ENCODE peak calls at places on chromosome 13, in eight cellular contexts. M is uterus, H is prostate gland, P is suprapubic skin, X is tibial nerve, Y is heart left ventricle, V is esophagus squamous epithelium, D is body of pancreas. C is an unnamed sample.
A peak's percentile ranks its signal among the peaks of the same experiment; 100 is the strongest.

GRCh38 chr13:76719955-76720354 is 166.2 kb downstream of the KCTD12 start:
- DNase-seq in V (no peak), D (no peak), M (no peak), Y (no peak), H (no peak), X (no peak), P (no peak), C (no peak)

GRCh38 chr13:98535501-98536357 is 41.2 kb downstream of the STK24 start:
- DNase-seq in X (no peak), Y (no peak), V (no peak), P (no peak), H (no peak), D (no peak), M (no peak), C (no peak)

GRCh38 chr13:19597523-19597922 is 35.9 kb upstream of the MPHOSPH8 start:
- DNase-seq in X (no peak), Y (no peak), V (no peak), P (no peak), D (no peak), H (no peak), M (no peak), C (no peak)

GRCh38 chr13:110524484-110525254 is 36.9 kb downstream of the RAB20 start:
- DNase-seq in Y (peak; percentile 93), M (no peak), X (no peak), H (no peak), P (no peak), V (no peak), D (peak; percentile 56), C (no peak)

GRCh38 chr13:44906758-44907157 is 82.5 kb downstream of the NUFIP1 start:
- DNase-seq in P (no peak), M (peak; percentile 62), X (no peak), Y (no peak), D (peak; percentile 72), H (peak; percentile 63), V (no peak), C (no peak)

GRCh38 chr13:74290324-74290773 is 156.1 kb upstream of the KLF12 start:
- DNase-seq in M (peak; percentile 16), H (peak; percentile 38), D (peak; percentile 66), Y (peak; percentile 24), V (no peak), X (no peak), P (no peak), C (no peak)

GRCh38 chr13:39612023-39612637 is 9.1 kb upstream of the LHFPL6 start:
- DNase-seq in X (peak; percentile 65), D (peak; percentile 83), P (peak; percentile 77), Y (peak; percentile 69), V (no peak), M (peak; percentile 57), H (peak; percentile 81), C (no peak)

GRCh38 chr13:22801402-22802003 is 379.3 kb upstream of the SGCG start:
- DNase-seq in P (no peak), V (no peak), D (no peak), H (no peak), M (no peak), Y (no peak), X (no peak), C (no peak)

GRCh38 chr13:113083402-113084061 is 22.1 kb upstream of the F7 start:
- DNase-seq in D (no peak), Y (peak; percentile 75), P (peak; percentile 79), H (peak; percentile 76), V (no peak), M (no peak), X (peak; percentile 30), C (peak; percentile 48)

GRCh38 chr13:96958286-96958891 is 35.9 kb downstream of the OXGR1 start:
- DNase-seq in H (peak; percentile 11), M (no peak), P (no peak), D (peak; percentile 43), V (no peak), Y (no peak), X (no peak), C (no peak)

GRCh38 chr13:78192721-78193120 is 274.1 kb upstream of the EDNRB start:
- DNase-seq in X (no peak), H (no peak), P (no peak), D (no peak), M (no peak), Y (no peak), V (no peak), C (no peak)

GRCh38 chr13:28297341-28297740 is 159.0 kb downstream of the PAN3 start:
- DNase-seq in V (no peak), M (no peak), P (no peak), X (no peak), H (no peak), D (no peak), Y (no peak), C (no peak)

GRCh38 chr13:36163809-36164308 is 32.7 kb upstream of the DCLK1 start:
- DNase-seq in M (peak; percentile 39), H (no peak), P (no peak), D (peak; percentile 77), X (peak; percentile 88), Y (peak; percentile 75), V (no peak), C (no peak)

GRCh38 chr13:97878421-97879375 is 74.8 kb upstream of the IPO5 start:
- DNase-seq in V (no peak), H (no peak), Y (no peak), P (no peak), D (no peak), X (no peak), M (no peak), C (no peak)

GRCh38 chr13:45521292-45521691 is 56.6 kb downstream of the COG3 start:
- DNase-seq in H (no peak), P (no peak), Y (no peak), M (no peak), D (peak; percentile 46), V (no peak), X (no peak), C (no peak)

GRCh38 chr13:50668882-50669281 is 174.6 kb downstream of the DLEU7 start:
- DNase-seq in V (no peak), P (no peak), Y (no peak), X (no peak), D (no peak), H (no peak), M (no peak), C (no peak)

GRCh38 chr13:59702269-59702668 is 461.5 kb downstream of the DIAPH3 start:
- DNase-seq in H (no peak), X (no peak), V (no peak), P (no peak), Y (no peak), M (no peak), D (no peak), C (no peak)

GRCh38 chr13:93080587-93080986 is 146.0 kb upstream of the GPC6 start:
- DNase-seq in M (no peak), H (peak; percentile 25), Y (no peak), X (no peak), D (no peak), V (no peak), P (no peak), C (no peak)

GRCh38 chr13:42057918-42058530 is 9.6 kb downstream of the DGKH start:
- DNase-seq in V (no peak), P (no peak), H (no peak), Y (no peak), M (no peak), X (no peak), D (no peak), C (no peak)

GRCh38 chr13:77767413-77767812 is 69.9 kb downstream of the SLAIN1 start:
- DNase-seq in D (no peak), Y (no peak), X (no peak), M (no peak), V (no peak), H (no peak), P (no peak), C (no peak)

GRCh38 chr13:62320129-62320724 is 904.6 kb upstream of the PCDH20 start:
- DNase-seq in Y (no peak), H (no peak), M (no peak), D (peak; percentile 8), P (no peak), V (no peak), X (no peak), C (no peak)

GRCh38 chr13:100674363-100674847 is at the start of gene TMTC4:
- DNase-seq in M (no peak), Y (no peak), V (no peak), P (no peak), X (no peak), H (no peak), D (no peak), C (no peak)

GRCh38 chr13:95388420-95389079 is 87.3 kb upstream of the ABCC4 start:
- DNase-seq in H (no peak), P (no peak), M (no peak), D (no peak), V (no peak), Y (no peak), X (no peak), C (no peak)
- TF ChIP-seq CTCF in H (no peak), P (no peak), M (no peak), D (no peak), V (no peak), Y (no peak), X (no peak), C (no peak)

GRCh38 chr13:91349992-91350911 is 2.8 kb downstream of the MIR17HG start:
- DNase-seq in H (no peak), P (no peak), X (no peak), D (no peak), V (no peak), M (no peak), Y (no peak), C (no peak)
- TF ChIP-seq POLR2A in H (no peak), P (no peak), X (no peak), D (no peak), V (no peak), M (no peak), Y (no peak), C (no peak)

DNA sequence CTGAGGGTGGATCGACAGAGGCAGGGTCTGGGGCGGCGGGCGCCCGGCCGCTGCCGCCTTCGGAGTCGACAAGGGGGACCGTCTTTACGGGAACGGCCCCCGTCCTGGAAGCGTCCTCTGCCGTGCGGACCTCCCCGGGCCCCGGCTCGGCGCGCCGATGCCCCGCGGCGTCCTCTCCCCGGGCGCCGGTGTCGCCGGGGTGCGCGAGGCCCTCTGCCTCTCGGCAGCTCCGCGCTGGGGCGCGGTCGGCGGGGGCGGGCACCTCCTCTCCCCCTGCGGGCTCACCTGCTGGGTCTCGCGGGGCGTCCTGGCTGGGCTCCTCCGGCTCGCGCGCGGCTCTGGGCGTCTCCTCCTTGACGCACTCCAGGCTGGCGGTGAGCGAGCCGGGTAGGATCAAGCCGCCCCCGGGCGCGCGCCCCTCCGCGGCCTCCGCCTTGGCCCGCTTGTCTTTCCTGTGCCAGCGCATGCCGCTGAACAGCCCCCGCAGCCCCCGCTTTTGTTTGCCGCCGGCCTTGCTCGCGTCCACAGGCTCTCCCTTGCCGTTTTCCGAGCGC is 1.5 kb downstream of the AMER2 start:
- DNase-seq in H (no peak), M (no peak), X (no peak), Y (no peak), V (no peak), P (no peak), D (no peak), C (no peak)
- H3K27me3 ChIP-seq in H (peaks cover 11% of the 10 kb centered on the region), M (no peaks in the 10 kb centered on the region), X (peaks cover 61% of the 10 kb centered on the region), Y (peaks cover 74% of the 10 kb centered on the region), V (peaks cover 83% of the 10 kb centered on the region), P (peaks cover 57% of the 10 kb centered on the region), D (peaks cover 18% of the 10 kb centered on the region), C (no peaks in the 10 kb centered on the region)

DNA sequence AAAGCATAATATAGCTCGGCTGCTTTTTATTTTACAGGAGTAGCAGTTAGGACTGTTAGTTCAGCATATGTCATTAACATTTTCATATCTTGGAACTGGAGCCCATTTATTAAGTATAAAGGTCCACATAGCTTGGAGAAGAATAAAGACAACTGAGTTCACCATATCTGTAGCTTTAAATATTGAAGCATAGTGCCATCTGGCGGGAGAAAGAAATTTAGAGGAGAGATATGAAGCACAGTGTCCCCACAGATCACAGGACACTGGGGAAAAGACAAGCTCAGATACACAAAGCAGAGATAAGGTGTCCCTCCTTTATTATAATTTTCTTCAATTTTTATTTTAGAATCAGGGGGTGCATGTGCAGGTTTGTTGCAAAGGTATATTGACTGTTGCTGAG is 104.7 kb upstream of the FREM2 start:
- DNase-seq in V (no peak), Y (no peak), M (no peak), P (no peak), H (peak; percentile 22), D (peak; percentile 43), X (no peak), C (no peak)
- TF ChIP-seq CTCF in V (no peak), Y (peak; percentile 42), M (peak; percentile 7), P (no peak), H (no peak), D (no peak), X (peak; percentile 10), C (no peak)

C was measured in spleen.